ENCODE peak calls at places on chromosomes 2 and 18, in six cellular contexts. T, Y, B, G, R and X are unnamed samples.

GRCh38 chr2:183493060-183493459 is 368.8 kb downstream of the NUP35 start:
- DNase-seq in T (no peak), Y (no peak), B (no peak), G (no peak), R (no peak), X (no peak)

GRCh38 chr2:148132400-148132799 is 111.5 kb downstream of the MBD5 start:
- DNase-seq in T (no peak), Y (no peak), B (no peak), G (no peak), R (peak; percentile 80), X (peak; percentile 62)

GRCh38 chr2:36371963-36372391 is 16.4 kb downstream of the CRIM1 start:
- DNase-seq in T (no peak), Y (peak; percentile 71), B (no peak), G (no peak), R (peak; percentile 84), X (peak; percentile 95)

GRCh38 chr2:199325881-199326280 is 131.9 kb downstream of the SATB2 start:
- DNase-seq in T (no peak), Y (no peak), B (no peak), G (no peak), R (no peak), X (no peak)

GRCh38 chr2:148922776-148923175 is 47.7 kb downstream of the KIF5C start:
- DNase-seq in T (no peak), Y (no peak), B (no peak), G (no peak), R (no peak), X (no peak)

GRCh38 chr2:25587361-25587760 is 86.0 kb downstream of the DTNB start:
- DNase-seq in T (no peak), Y (no peak), B (no peak), G (no peak), R (peak; percentile 27), X (peak; percentile 24)

GRCh38 chr18:74546751-74547530 is 12.6 kb downstream of the CNDP1 start:
- DNase-seq in T (no peak), Y (no peak), B (no peak), G (no peak), R (peak; percentile 88), X (peak; percentile 46)

GRCh38 chr18:32771871-32772499 is 838 bp downstream of the KLHL14 start:
- DNase-seq in T (no peak), Y (peak; percentile 62), B (no peak), G (no peak), R (peak; percentile 4), X (no peak)

GRCh38 chr18:45526120-45526841 is 89.0 kb upstream of the SLC14A2 start:
- DNase-seq in T (no peak), Y (no peak), B (no peak), G (no peak), R (peak; percentile 57), X (no peak)

GRCh38 chr18:21897811-21898210 is 157.2 kb downstream of the MIB1 start:
- DNase-seq in T (peak; percentile 41), Y (peak; percentile 83), B (peak; percentile 52), G (peak; percentile 55), R (peak; percentile 65), X (peak; percentile 77)

GRCh38 chr2:237922641-237923361 is 44.0 kb upstream of the UBE2F start:
- DNase-seq in T (peak; percentile 49), Y (no peak), B (no peak), G (no peak), R (no peak), X (peak; percentile 79)

GRCh38 chr2:142989276-142990204 is 112.1 kb downstream of the KYNU start:
- DNase-seq in T (peak; percentile 24), Y (peak; percentile 39), B (peak; percentile 59), G (peak; percentile 43), R (peak; percentile 60), X (peak; percentile 61)

GRCh38 chr2:154720642-154721041 is 22.1 kb downstream of the KCNJ3 start:
- DNase-seq in T (no peak), Y (no peak), B (peak; percentile 8), G (no peak), R (no peak), X (peak; percentile 7)

GRCh38 chr18:79668203-79668602 is 11.4 kb upstream of the CTDP1 start:
- DNase-seq in T (no peak), Y (no peak), B (no peak), G (no peak), R (no peak), X (no peak)

GRCh38 chr18:41842886-41843285 is 112.1 kb upstream of the PIK3C3 start:
- DNase-seq in T (no peak), Y (no peak), B (no peak), G (no peak), R (peak; percentile 10), X (peak; percentile 19)

GRCh38 chr2:236867441-236868260 is 218.0 kb upstream of the COPS8 start:
- DNase-seq in T (no peak), Y (no peak), B (no peak), G (no peak), R (no peak), X (peak; percentile 76)

GRCh38 chr2:65728477-65729180 is 296.2 kb upstream of the SPRED2 start:
- DNase-seq in T (peak; percentile 48), Y (no peak), B (no peak), G (no peak), R (no peak), X (peak; percentile 95)

GRCh38 chr2:48200591-48201293 is 294.4 kb upstream of the FBXO11 start:
- DNase-seq in T (no peak), Y (no peak), B (no peak), G (no peak), R (peak; percentile 22), X (no peak)

GRCh38 chr2:104872866-104873688 is 19.2 kb downstream of the POU3F3 start:
- DNase-seq in T (peak; percentile 10), Y (peak; percentile 89), B (peak; percentile 85), G (peak; percentile 77), R (peak; percentile 84), X (peak; percentile 67)

GRCh38 chr2:30475542-30475941 is 28.5 kb downstream of the LCLAT1 start:
- DNase-seq in T (no peak), Y (no peak), B (no peak), G (no peak), R (peak; percentile 29), X (no peak)

GRCh38 chr18:4108016-4108415 is 347.1 kb downstream of the DLGAP1 start:
- DNase-seq in T (no peak), Y (no peak), B (no peak), G (no peak), R (no peak), X (no peak)

GRCh38 chr18:4107049-4107459 is 348.1 kb downstream of the DLGAP1 start:
- DNase-seq in T (no peak), Y (peak; percentile 93), B (no peak), G (no peak), R (no peak), X (no peak)

GRCh38 chr18:4101009-4101408 is 354.1 kb downstream of the DLGAP1 start:
- DNase-seq in T (no peak), Y (no peak), B (no peak), G (no peak), R (no peak), X (no peak)

GRCh38 chr18:4106407-4107033 is 348.6 kb downstream of the DLGAP1 start:
- DNase-seq in T (peak; percentile 42), Y (peak; percentile 85), B (peak; percentile 61), G (peak; percentile 70), R (peak; percentile 69), X (peak; percentile 78)
- H3K4me2 ChIP-seq in T (no peak overlapping the region), Y (peak overlapping the region; percentile 75), B (peak overlapping the region; percentile 8), G (no peak overlapping the region), R (peak overlapping the region; percentile 22), X (no peak overlapping the region)

DNA sequence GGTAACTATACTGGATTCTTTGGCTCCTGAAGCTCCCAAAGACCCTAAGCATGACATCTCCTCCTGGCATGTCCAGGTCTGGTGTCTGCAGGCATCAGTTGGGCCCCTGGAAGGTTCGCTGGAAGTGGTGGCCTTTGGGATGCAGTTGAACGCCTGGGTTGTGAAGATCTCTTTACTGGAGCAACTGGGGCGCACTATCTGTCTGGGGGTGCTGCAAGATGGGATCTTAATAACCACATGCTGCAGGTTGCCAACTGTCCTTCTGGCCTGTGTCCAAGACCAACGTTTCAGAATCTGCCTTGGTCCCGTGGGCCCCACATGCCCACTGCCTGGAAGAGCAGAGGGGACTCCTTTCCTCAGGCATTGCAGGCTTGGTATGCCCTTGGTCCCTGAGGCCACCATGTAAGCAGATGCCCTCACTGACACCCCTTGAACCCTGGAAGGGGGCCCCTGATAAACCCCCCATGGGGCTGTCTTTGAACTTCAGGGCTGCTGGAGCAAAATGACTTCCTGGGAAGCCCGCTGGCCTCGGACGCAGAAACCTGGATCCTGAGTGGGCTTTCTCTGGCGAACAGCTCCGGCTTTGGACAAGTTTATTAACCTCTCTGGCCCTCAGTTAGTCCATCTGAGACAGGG is 101.9 kb downstream of the TWIST2 start:
- DNase-seq in T (no peak), Y (no peak), B (no peak), G (no peak), R (no peak), X (no peak)
- TF ChIP-seq EZH2phosphoT487 in T (no peak), Y (no peak), B (no peak), G (no peak), R (no peak), X (no peak)

DNA sequence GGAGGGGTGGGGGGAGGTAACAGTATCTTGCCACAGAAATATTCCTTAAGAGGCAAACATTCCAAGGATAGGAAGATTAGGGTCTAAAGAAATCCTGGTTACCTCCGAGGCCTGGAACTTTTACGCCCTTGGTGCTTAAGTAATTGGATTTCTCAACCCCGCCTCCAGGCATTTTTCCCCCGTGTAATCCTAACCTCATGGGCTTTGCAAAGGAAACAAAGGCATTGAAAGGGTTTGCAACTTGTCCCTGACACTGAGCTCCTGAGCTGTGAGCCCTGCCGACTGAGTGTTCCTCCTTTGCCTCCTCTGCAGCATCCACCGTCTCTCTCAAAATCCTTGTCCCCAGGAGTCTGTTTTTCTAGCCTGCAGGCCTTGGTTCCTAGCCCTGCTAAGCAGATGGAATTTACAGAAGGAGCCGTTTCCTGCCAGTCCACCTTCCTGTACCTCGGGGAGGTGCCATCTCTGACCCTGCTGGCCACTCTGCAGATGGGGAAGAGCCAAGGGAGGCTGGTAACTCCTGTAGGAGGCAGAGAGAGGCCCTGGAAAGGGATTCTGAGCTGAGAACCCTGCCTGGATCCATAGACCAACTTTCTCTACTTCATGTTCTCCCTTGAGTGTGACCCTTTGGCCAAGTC is 24.2 kb downstream of the TET3 start:
- DNase-seq in T (no peak), Y (peak; percentile 85), B (no peak), G (no peak), R (no peak), X (no peak)
- H3K4me2 ChIP-seq in T (no peak overlapping the region), Y (peak overlapping the region; percentile 35), B (no peak overlapping the region), G (no peak overlapping the region), R (no peak overlapping the region), X (no peak overlapping the region)

GRCh38 chr2:62706721-62707516 is 1.4 kb downstream of the EHBP1 start:
- DNase-seq in T (no peak), Y (peak; percentile 9), B (no peak), G (no peak), R (peak; percentile 25), X (peak; percentile 7)
- TF ChIP-seq EZH2phosphoT487 in T (no peak), Y (no peak), B (no peak), G (no peak), R (no peak), X (no peak)

GRCh38 chr2:122856696-122857095 is 1101.2 kb downstream of the TSN start:
- DNase-seq in T (no peak), Y (no peak), B (no peak), G (no peak), R (no peak), X (peak; percentile 69)

GRCh38 chr2:122858075-122858702 is 1102.7 kb downstream of the TSN start:
- DNase-seq in T (no peak), Y (no peak), B (no peak), G (no peak), R (no peak), X (no peak)

GRCh38 chr2:122858813-122859212 is 1103.4 kb downstream of the TSN start:
- DNase-seq in T (no peak), Y (no peak), B (no peak), G (no peak), R (no peak), X (no peak)

GRCh38 chr2:122863516-122863915 is 1108.1 kb downstream of the TSN start:
- DNase-seq in T (no peak), Y (no peak), B (peak; percentile 80), G (no peak), R (no peak), X (no peak)

GRCh38 chr2:122859260-122859659 is 1103.8 kb downstream of the TSN start:
- DNase-seq in T (no peak), Y (no peak), B (no peak), G (no peak), R (no peak), X (no peak)
- H3K4me2 ChIP-seq in T (no peak overlapping the region), Y (no peak overlapping the region), B (no peak overlapping the region), G (no peak overlapping the region), R (no peak overlapping the region), X (no peak overlapping the region)